ENCODE peak calls at places on chromosome 15, in eight cellular contexts. R is upper lobe of left lung, N is A549, T is SK-N-SH, P is transverse colon, Z is sigmoid colon, D is stomach, V is tibial nerve. J is an unnamed sample.

GRCh38 chr15:30791239-30791638 is 112.5 kb upstream of the FAN1 start:
- DNase-seq in R (no peak), N (peak), T (peak), P (no peak), Z (no peak), D (no peak), V (no peak), J (no peak)

GRCh38 chr15:86375733-86376132 is 296.1 kb downstream of the AGBL1 start:
- DNase-seq in R (no peak), N (no peak), T (no peak), P (no peak), Z (no peak), D (no peak), V (no peak), J (no peak)

GRCh38 chr15:29774900-29775299 is 47.4 kb downstream of the TJP1 start:
- DNase-seq in R (no peak), N (peak), T (no peak), P (no peak), Z (no peak), D (no peak), V (no peak), J (no peak)

GRCh38 chr15:92087211-92087610 is 233.7 kb downstream of the SLCO3A1 start:
- DNase-seq in R (no peak), N (no peak), T (no peak), P (no peak), Z (no peak), D (no peak), V (no peak), J (no peak)

GRCh38 chr15:77373441-77373840 is 46.5 kb downstream of the PEAK1 start:
- DNase-seq in R (no peak), N (no peak), T (no peak), P (no peak), Z (no peak), D (no peak), V (no peak), J (no peak)

GRCh38 chr15:31268108-31268501 is 58.5 kb upstream of the KLF13 start:
- DNase-seq in R (no peak), N (no peak), T (no peak), P (peak), Z (peak), D (peak), V (peak), J (peak)

GRCh38 chr15:90664650-90665287 is 52.4 kb upstream of the BLM start:
- DNase-seq in R (no peak), N (no peak), T (peak), P (peak), Z (peak), D (no peak), V (peak), J (no peak)

GRCh38 chr15:42729409-42729808 is 7.5 kb downstream of the CDAN1 start:
- DNase-seq in R (no peak), N (no peak), T (peak), P (no peak), Z (no peak), D (no peak), V (no peak), J (no peak)

GRCh38 chr15:89814112-89814742 is 425 bp downstream of the ANPEP start:
- DNase-seq in R (peak), N (no peak), T (peak), P (no peak), Z (no peak), D (peak), V (no peak), J (no peak)

GRCh38 chr15:48580736-48581135 is 64.8 kb downstream of the FBN1 start:
- DNase-seq in R (no peak), N (no peak), T (no peak), P (no peak), Z (no peak), D (no peak), V (no peak), J (no peak)

GRCh38 chr15:98966036-98966787 is 41.4 kb downstream of the PGPEP1L start:
- DNase-seq in R (no peak), N (no peak), T (no peak), P (no peak), Z (no peak), D (no peak), V (no peak), J (no peak)

GRCh38 chr15:63973212-63974009 is 72.9 kb downstream of the DAPK2 start:
- DNase-seq in R (no peak), N (no peak), T (no peak), P (no peak), Z (no peak), D (no peak), V (no peak), J (no peak)

GRCh38 chr15:35068861-35069260 is 16.2 kb downstream of the NANOGP8 start:
- DNase-seq in R (no peak), N (no peak), T (no peak), P (no peak), Z (no peak), D (no peak), V (no peak), J (no peak)

GRCh38 chr15:42194502-42194901 is 13.6 kb downstream of the VPS39 start:
- DNase-seq in R (no peak), N (no peak), T (no peak), P (peak), Z (no peak), D (no peak), V (no peak), J (no peak)

GRCh38 chr15:43828061-43828657 is 1.4 kb downstream of the WDR76 start:
- DNase-seq in R (no peak), N (no peak), T (peak), P (no peak), Z (no peak), D (no peak), V (no peak), J (no peak)

GRCh38 chr15:50880651-50881114 is 27.8 kb upstream of the AP4E1 start:
- DNase-seq in R (no peak), N (no peak), T (no peak), P (no peak), Z (no peak), D (no peak), V (no peak), J (no peak)

GRCh38 chr15:51924146-51925068 is 47.2 kb downstream of the LEO1 start:
- DNase-seq in R (no peak), N (no peak), T (no peak), P (no peak), Z (no peak), D (peak), V (no peak), J (no peak)

GRCh38 chr15:87129916-87130315 is 1050.2 kb downstream of the AGBL1 start:
- DNase-seq in R (no peak), N (no peak), T (no peak), P (no peak), Z (no peak), D (no peak), V (no peak), J (no peak)

GRCh38 chr15:68276668-68277067 is 877 bp upstream of the FEM1B start:
- DNase-seq in R (no peak), N (no peak), T (no peak), P (no peak), Z (no peak), D (no peak), V (no peak), J (no peak)

GRCh38 chr15:33040501-33040900 is 154.0 kb downstream of the FMN1 start:
- DNase-seq in R (no peak), N (no peak), T (no peak), P (no peak), Z (no peak), D (no peak), V (no peak), J (no peak)

GRCh38 chr15:73991260-73991659 is 835 bp downstream of the STOML1 start:
- DNase-seq in R (no peak), N (no peak), T (no peak), P (peak), Z (peak), D (no peak), V (peak), J (no peak)

GRCh38 chr15:70093070-70093469 is 4.6 kb downstream of the TLE3 start:
- DNase-seq in R (no peak), N (no peak), T (no peak), P (no peak), Z (no peak), D (no peak), V (no peak), J (no peak)
- TF ChIP-seq CTCF in R (no peak), N (no peak), T (no peak), P (no peak), Z (no peak), D (no peak), V (no peak), J (no peak)

GRCh38 chr15:25862087-25862468 is 1.0 kb downstream of the ATP10A start:
- DNase-seq in R (no peak), N (no peak), T (no peak), P (no peak), Z (peak), D (no peak), V (no peak), J (no peak)
- TF ChIP-seq EP300 in R (no peak), N (no peak), T (no peak), P (no peak), Z (no peak), D (no peak), V (no peak), J (no peak)

DNA sequence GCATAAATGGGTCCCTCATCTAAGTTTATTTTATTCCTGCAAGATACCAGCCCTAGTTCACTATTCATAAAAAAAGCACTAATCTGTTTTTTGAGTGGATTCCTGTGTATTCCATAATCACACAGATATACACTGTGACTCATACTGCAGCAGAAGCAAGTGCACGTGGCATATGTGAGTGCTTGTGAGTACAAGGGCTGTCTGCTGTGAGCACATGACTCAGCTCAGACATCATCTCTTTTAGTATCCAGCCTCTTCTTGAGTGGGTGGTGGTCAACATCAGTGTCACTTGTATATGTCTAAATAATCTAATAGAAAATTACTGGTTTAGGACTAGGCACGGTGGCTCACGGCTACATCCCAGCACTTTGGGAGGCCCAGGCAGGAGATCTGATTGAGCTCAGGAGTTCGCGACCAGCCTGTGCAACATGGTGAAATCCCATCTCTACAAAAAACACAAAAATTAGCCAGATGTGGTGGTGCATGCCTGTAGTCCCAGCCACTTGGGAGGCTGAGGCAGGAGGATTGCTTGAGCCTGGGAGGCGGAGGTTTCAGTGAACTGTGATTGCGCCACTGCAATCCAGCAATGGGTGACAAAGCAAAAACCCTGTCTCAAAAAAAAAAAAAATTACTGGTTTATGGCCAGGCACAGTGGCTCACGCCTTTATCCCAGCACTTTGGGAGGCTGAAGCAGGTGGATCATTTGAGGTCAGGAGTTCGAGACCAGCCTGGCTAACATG is 49.8 kb downstream of the NIPA2 start:
- DNase-seq in R (no peak), N (peak), T (no peak), P (no peak), Z (no peak), D (no peak), V (no peak), J (no peak)
- H3K27ac ChIP-seq in R (no peak), N (peak), T (peak), P (no peak), Z (no peak), D (no peak), V (no peak), J (no peak)

DNA sequence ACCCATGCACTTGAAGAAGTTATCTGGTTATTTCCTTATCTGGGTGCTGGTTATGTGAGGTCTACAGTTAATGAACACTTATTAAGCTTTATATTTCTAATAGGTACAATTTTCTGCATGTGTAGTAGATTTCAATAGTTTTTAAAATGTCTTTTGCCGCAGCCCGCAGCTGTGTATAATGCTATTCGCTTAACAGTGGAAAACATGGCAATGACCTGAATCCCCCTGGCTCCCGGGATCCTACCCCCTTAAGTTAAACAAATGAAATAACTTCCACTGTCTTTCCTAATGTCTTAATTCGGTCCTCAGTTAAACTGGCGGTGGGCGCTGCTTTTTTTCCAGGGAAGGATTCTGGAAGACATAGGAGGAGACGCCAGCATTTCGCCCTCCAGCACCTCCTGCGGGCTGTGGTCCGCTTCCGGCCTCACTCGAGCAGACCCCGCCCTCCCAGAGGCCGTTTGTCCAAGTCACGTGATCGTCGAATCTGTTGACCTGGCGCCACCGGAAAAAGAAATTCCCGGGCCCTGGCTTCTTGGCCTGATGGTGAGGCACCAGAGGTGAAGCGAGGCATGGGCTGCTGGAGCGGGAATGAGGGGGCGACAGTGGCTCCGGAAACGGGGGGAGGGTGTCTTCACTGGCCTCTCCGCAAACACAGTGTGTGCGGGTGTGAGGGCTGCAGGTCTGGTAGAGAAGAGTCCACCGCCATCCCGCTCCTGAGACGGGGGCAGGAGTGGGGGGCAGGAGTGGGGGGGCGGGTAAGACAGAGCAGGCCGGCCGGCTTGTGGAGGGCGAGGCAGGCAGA is 45.6 kb upstream of the CSPG4 start:
- DNase-seq in R (peak), N (peak), T (peak), P (peak), Z (peak), D (peak), V (peak), J (peak)
- TF ChIP-seq CTCF in R (no peak), N (peak), T (no peak), P (peak), Z (no peak), D (no peak), V (peak), J (no peak)

GRCh38 chr15:57881361-57881760 is 174.8 kb downstream of the POLR2M start:
- DNase-seq in R (no peak), N (no peak), T (no peak), P (no peak), Z (no peak), D (no peak), V (no peak), J (no peak)
- TF ChIP-seq EP300 in R (no peak), N (no peak), T (no peak), P (no peak), Z (no peak), D (no peak), V (no peak), J (no peak)

DNA sequence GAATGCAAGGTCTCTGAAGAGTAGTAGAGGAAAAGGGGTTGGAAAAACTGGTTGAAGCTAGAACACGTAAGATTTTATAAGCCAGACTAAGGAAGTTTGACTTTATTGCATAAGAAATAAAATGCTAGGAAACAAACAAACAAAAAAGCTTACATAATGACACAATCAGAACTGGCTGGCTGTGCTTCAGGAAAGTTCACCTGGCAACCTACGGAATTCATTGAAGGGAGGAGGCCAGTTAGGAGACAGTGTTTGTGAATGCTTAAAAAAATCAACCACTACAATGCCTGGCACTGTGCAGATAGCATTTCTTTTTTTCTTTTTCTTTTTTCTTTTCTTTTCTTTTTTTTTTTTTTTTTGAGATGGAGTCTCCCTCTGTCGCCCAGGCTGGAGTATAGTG is 1.9 kb upstream of the ICE2 start:
- DNase-seq in R (no peak), N (no peak), T (no peak), P (peak), Z (no peak), D (no peak), V (no peak), J (no peak)
- H3K27ac ChIP-seq in R (no peak), N (no peak), T (no peak), P (peak), Z (no peak), D (no peak), V (no peak), J (no peak)

J was measured in ovary.